ENCODE peak calls at places on chromosome 12, in four cellular contexts. X is testis, V is Peyer's patch, A is right lobe of liver. T is an unnamed sample.
A peak's percentile ranks its signal among the peaks of the same experiment; 100 is the strongest.

GRCh38 chr12:21938879-21939278 is 2.3 kb downstream of the ABCC9 start:
- DNase-seq in X (no peak), V (no peak), A (no peak), T (no peak)

GRCh38 chr12:6700646-6701051 is at the start of gene PIANP:
- DNase-seq in X (peak; percentile 48), V (peak; percentile 31), A (no peak), T (peak; percentile 25)

GRCh38 chr12:100706029-100706428 is 88.5 kb upstream of the ANO4 start:
- DNase-seq in X (no peak), V (no peak), A (no peak), T (no peak)

GRCh38 chr12:52543985-52544888 is 8.7 kb downstream of the KRT71 start:
- DNase-seq in X (peak; percentile 23), V (no peak), A (no peak), T (no peak)

GRCh38 chr12:88142610-88142991 is 494 bp downstream of the TMTC3 start:
- DNase-seq in X (peak; percentile 52), V (peak; percentile 48), A (peak; percentile 59), T (peak; percentile 39)

GRCh38 chr12:12975322-12976077 is 23.5 kb upstream of the GPRC5D start:
- DNase-seq in X (no peak), V (no peak), A (no peak), T (no peak)

GRCh38 chr12:68613209-68613904 is 2.7 kb downstream of the RAP1B start:
- DNase-seq in X (peak; percentile 19), V (peak; percentile 31), A (no peak), T (no peak)

GRCh38 chr12:48336564-48336963 is 14.2 kb downstream of the ZNF641 start:
- DNase-seq in X (no peak), V (no peak), A (no peak), T (no peak)

GRCh38 chr12:113846275-113846674 is 119.8 kb downstream of the RBM19 start:
- DNase-seq in X (no peak), V (no peak), A (no peak), T (no peak)

GRCh38 chr12:28998662-28999120 is 150.4 kb upstream of the FAR2 start:
- DNase-seq in X (peak; percentile 27), V (no peak), A (no peak), T (no peak)

GRCh38 chr12:3761116-3761770 is 8.3 kb upstream of the CRACR2A start:
- DNase-seq in X (no peak), V (no peak), A (no peak), T (no peak)

GRCh38 chr12:7431993-7432685 is 11.8 kb downstream of the CD163L1 start:
- DNase-seq in X (no peak), V (no peak), A (no peak), T (no peak)

GRCh38 chr12:5258498-5258897 is 173.4 kb upstream of the NTF3 start:
- DNase-seq in X (no peak), V (no peak), A (no peak), T (no peak)

GRCh38 chr12:113793250-113793649 is 172.9 kb downstream of the RBM19 start:
- DNase-seq in X (no peak), V (no peak), A (no peak), T (no peak)

GRCh38 chr12:4178424-4179184 is 95.0 kb upstream of the CCND2 start:
- DNase-seq in X (no peak), V (no peak), A (no peak), T (no peak)

GRCh38 chr12:16583991-16584745 is 21.8 kb downstream of the LMO3 start:
- DNase-seq in X (no peak), V (no peak), A (no peak), T (no peak)

GRCh38 chr12:65536876-65537661 is 258.6 kb downstream of the MSRB3 start:
- DNase-seq in X (no peak), V (no peak), A (no peak), T (no peak)

GRCh38 chr12:103205906-103206305 is 248.4 kb downstream of the ASCL1 start:
- DNase-seq in X (no peak), V (no peak), A (no peak), T (no peak)

GRCh38 chr12:102995372-102995771 is 37.9 kb downstream of the ASCL1 start:
- DNase-seq in X (no peak), V (no peak), A (no peak), T (no peak)

GRCh38 chr12:11836964-11837286 is 187.5 kb downstream of the ETV6 start:
- DNase-seq in X (no peak), V (no peak), A (no peak), T (no peak)

GRCh38 chr12:11840350-11840749 is 190.9 kb downstream of the ETV6 start:
- DNase-seq in X (peak; percentile 2), V (no peak), A (no peak), T (no peak)

GRCh38 chr12:11838403-11838802 is 188.9 kb downstream of the ETV6 start:
- DNase-seq in X (no peak), V (no peak), A (no peak), T (no peak)

GRCh38 chr12:11837318-11837934 is 188.0 kb downstream of the ETV6 start:
- DNase-seq in X (no peak), V (no peak), A (no peak), T (no peak)

DNA sequence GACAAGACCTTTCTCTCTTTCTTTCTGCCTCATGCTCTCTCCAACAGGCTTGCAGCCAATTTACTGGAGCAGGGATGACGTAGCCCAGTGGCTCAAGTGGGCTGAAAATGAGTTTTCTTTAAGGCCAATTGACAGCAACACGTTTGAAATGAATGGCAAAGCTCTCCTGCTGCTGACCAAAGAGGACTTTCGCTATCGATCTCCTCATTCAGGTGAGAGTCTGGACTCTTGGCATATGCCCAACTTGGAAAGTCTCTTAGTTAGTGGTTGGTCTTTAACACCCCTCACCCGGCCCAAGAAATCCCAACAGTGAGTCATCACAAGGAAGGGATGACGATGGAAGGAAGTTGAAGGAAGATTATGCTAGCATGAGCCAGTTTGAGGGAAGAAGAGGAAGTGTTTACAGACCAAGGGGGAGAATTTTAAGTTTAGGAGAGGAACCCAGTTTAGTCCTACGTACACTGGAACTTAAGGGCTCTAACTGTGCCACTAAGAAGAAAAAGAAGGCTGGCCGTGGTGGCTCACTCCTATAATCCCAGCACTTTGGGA is 189.7 kb downstream of the ETV6 start:
- DNase-seq in X (no peak), V (no peak), A (no peak), T (no peak)
- H3K27ac ChIP-seq in X (peak overlapping the region; percentile 88), V (peak overlapping the region; percentile 70), A (peak overlapping the region; percentile 77), T (no peak overlapping the region)

GRCh38 chr12:2347844-2348476 is 295.2 kb downstream of the CACNA1C start:
- DNase-seq in X (no peak), V (no peak), A (no peak), T (no peak)
- H3K4me1 ChIP-seq in X (peaks cover 9% of the 10 kb centered on the region), V (no peaks in the 10 kb centered on the region), A (no peaks in the 10 kb centered on the region), T (peaks cover 2% of the 10 kb centered on the region)

GRCh38 chr12:62934799-62935674 is at the start of gene PPM1H:
- DNase-seq in X (peak; percentile 76), V (peak; percentile 18), A (peak; percentile 95), T (peak; percentile 57)
- TF ChIP-seq POLR2A in X (no peak), V (no peak), A (peak; percentile 42), T (no peak)

DNA sequence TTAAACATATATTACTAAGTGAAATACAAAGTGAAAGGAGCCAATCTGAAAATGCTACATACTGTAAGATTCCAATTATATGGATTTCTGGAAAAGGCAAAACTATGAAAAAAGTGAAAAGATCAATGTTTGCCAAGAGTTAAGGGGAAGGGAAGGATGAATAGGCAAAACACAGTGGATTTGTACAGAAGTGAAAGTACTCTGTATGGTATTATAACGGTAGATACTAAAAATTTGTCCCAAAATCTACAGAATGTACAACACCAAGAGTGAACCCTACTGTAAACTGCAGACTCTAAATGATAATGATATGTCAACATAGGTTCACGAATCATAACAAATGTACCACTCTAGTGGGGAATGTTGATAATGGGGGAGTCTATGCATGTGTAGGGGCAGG is 17.8 kb downstream of the EEA1 start:
- DNase-seq in X (no peak), V (no peak), A (no peak), T (no peak)
- H3K27ac ChIP-seq in X (no peak overlapping the region), V (no peak overlapping the region), A (no peak overlapping the region), T (no peak overlapping the region)

GRCh38 chr12:122094735-122095561 is 16.4 kb downstream of the MLXIP start:
- DNase-seq in X (no peak), V (no peak), A (no peak), T (no peak)

GRCh38 chr12:122093098-122093883 is 14.7 kb downstream of the MLXIP start:
- DNase-seq in X (no peak), V (no peak), A (no peak), T (no peak)

GRCh38 chr12:122096014-122096413 is 17.5 kb downstream of the MLXIP start:
- DNase-seq in X (no peak), V (no peak), A (no peak), T (no peak)

GRCh38 chr12:122096591-122097149 is 18.1 kb downstream of the MLXIP start:
- DNase-seq in X (no peak), V (no peak), A (no peak), T (no peak)

DNA sequence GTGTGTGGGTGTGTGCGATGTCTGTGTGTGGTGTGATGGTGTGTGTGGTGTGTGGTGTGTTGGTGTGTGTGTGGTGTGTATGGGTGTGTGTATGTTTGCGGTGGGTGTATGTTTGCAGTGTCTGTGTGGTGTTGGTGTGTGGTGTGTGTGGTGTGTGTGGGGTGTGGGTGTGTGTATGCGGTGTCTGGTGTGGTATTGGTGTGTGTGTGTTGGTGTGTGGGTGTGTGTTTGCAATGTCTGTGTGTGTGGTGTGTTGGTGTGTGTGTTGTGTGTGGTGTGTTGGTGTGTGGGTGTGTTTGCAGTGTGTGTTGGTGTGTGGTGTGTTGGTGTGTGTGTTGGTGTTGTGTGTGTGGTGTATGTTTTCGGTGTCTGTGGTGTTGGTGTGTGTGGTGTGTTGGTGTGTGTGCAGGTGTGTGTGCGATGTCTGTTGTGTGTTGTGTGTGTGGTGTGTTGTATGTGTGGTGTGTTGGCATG is 15.7 kb downstream of the MLXIP start:
- DNase-seq in X (no peak), V (no peak), A (no peak), T (no peak)
- H3K4me1 ChIP-seq in X (peaks cover 59% of the 10 kb centered on the region), V (peaks cover 4% of the 10 kb centered on the region), A (no peaks in the 10 kb centered on the region), T (peaks cover 72% of the 10 kb centered on the region)

GRCh38 chr12:101939306-101939705 is 61.9 kb downstream of the DRAM1 start:
- DNase-seq in X (no peak), V (no peak), A (no peak), T (no peak)
- TF ChIP-seq POLR2A in X (no peak), V (no peak), A (no peak), T (no peak)

DNA sequence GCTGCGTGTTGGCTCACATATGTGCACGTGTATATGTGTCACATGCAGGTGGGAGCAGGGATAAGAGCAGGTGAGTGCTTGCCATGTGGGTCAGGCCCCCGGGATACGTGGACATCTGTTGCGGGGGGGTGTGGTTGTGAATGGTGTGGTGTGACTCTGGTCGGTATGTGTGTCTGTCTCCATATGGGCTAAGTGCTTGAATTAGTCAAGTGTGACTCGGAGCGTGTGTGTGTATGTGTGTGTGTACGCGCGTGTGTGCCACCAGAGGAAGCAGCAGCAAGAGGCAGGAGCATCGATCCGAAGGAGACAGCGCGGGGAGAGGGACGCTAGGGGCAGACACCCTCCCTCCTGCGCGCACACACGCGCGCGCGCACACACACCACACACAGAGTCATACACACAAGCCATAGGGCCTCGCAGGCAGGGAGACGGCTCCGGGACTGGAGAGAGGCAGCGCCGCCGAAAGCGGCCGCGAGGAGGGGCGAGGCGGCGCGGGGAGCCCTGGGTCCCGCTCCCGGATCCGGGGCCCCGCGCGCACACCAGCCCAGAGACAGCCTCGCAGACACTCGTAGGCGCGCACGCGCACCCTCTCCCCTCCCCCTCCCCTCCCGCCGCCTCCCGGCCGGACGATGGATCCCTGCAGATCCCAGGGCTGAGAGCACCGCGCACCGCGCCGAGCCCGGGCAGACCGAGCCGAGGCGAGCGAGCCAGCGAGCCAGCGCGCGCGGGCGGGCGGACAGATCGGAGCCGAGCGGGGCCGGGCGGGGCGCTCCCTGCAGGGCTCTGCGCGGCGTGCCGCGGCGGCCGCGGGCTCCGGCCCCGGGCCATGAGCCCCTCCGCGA is at the start of gene ASIC1:
- DNase-seq in X (peak; percentile 79), V (no peak), A (peak; percentile 73), T (peak; percentile 80)
- H3K27ac ChIP-seq in X (no peak within 1 kb of the TSS), V (peak within 1 kb of the TSS; percentile 65), A (no peak within 1 kb of the TSS), T (no peak within 1 kb of the TSS)

GRCh38 chr12:104460973-104461693 is 4.4 kb downstream of the CHST11 start:
- DNase-seq in X (no peak), V (no peak), A (no peak), T (no peak)
- H3K4me1 ChIP-seq in X (peaks cover 5% of the 10 kb centered on the region), V (peaks cover 24% of the 10 kb centered on the region), A (no peaks in the 10 kb centered on the region), T (no peaks in the 10 kb centered on the region)